ENCODE peak calls at places on chromosomes 7 and 10, in nine cellular contexts. H, Q, G, F, V, P, R, U and J are unnamed samples.

GRCh38 chr7:95396136-95397032 is at the start of gene PON3:
- DNase-seq in H (no peak), Q (no peak), G (no peak), F (no peak), V (peak; percentile 59), P (no peak), R (peak; percentile 15), U (peak; percentile 1), J (peak; percentile 90)

GRCh38 chr10:115065731-115066130 is 27.4 kb upstream of the ATRNL1 start:
- DNase-seq in H (no peak), Q (no peak), G (no peak), F (no peak), V (no peak), P (no peak), R (no peak), U (no peak), J (no peak)

GRCh38 chr10:126250045-126250444 is 138.2 kb downstream of the ADAM12 start:
- DNase-seq in H (no peak), Q (no peak), G (no peak), F (no peak), V (no peak), P (no peak), R (no peak), U (no peak), J (no peak)

GRCh38 chr10:125154529-125154928 is 5.8 kb downstream of the CTBP2 start:
- DNase-seq in H (no peak), Q (no peak), G (no peak), F (no peak), V (no peak), P (no peak), R (no peak), U (no peak), J (no peak)

GRCh38 chr10:103273026-103273425 is 3.9 kb upstream of the INA start:
- DNase-seq in H (peak; percentile 73), Q (no peak), G (peak; percentile 94), F (no peak), V (no peak), P (peak; percentile 98), R (no peak), U (no peak), J (no peak)

GRCh38 chr7:4169505-4169904 is 512.6 kb upstream of the FOXK1 start:
- DNase-seq in H (peak; percentile 20), Q (no peak), G (no peak), F (no peak), V (no peak), P (peak; percentile 1), R (no peak), U (no peak), J (no peak)

GRCh38 chr10:60846173-60846572 is 67.9 kb downstream of the CDK1 start:
- DNase-seq in H (peak; percentile 6), Q (no peak), G (no peak), F (no peak), V (no peak), P (peak; percentile 62), R (no peak), U (no peak), J (no peak)

GRCh38 chr7:822692-823276 is 9.5 kb upstream of the SUN1 start:
- DNase-seq in H (no peak), Q (no peak), G (no peak), F (no peak), V (no peak), P (no peak), R (no peak), U (no peak), J (no peak)

GRCh38 chr7:91045626-91046025 is 218.6 kb upstream of the FZD1 start:
- DNase-seq in H (no peak), Q (no peak), G (no peak), F (no peak), V (no peak), P (no peak), R (no peak), U (no peak), J (no peak)

GRCh38 chr10:1603181-1603580 is 134.1 kb downstream of the ADARB2 start:
- DNase-seq in H (no peak), Q (no peak), G (no peak), F (no peak), V (no peak), P (no peak), R (no peak), U (no peak), J (no peak)

GRCh38 chr7:120521761-120522737 is 249.1 kb downstream of the KCND2 start:
- DNase-seq in H (no peak), Q (no peak), G (no peak), F (no peak), V (no peak), P (no peak), R (no peak), U (no peak), J (peak; percentile 43)

GRCh38 chr7:50309736-50310135 is 5.2 kb downstream of the IKZF1 start:
- DNase-seq in H (no peak), Q (no peak), G (no peak), F (no peak), V (no peak), P (no peak), R (no peak), U (no peak), J (no peak)

GRCh38 chr7:33550363-33550762 is 355.0 kb upstream of the BMPER start:
- DNase-seq in H (no peak), Q (no peak), G (no peak), F (no peak), V (no peak), P (no peak), R (no peak), U (no peak), J (no peak)

GRCh38 chr7:98943336-98943735 is 65.0 kb downstream of the TRRAP start:
- DNase-seq in H (no peak), Q (no peak), G (no peak), F (no peak), V (no peak), P (no peak), R (no peak), U (no peak), J (no peak)

GRCh38 chr10:43220971-43221418 is 45.9 kb downstream of the RASGEF1A start:
- DNase-seq in H (no peak), Q (no peak), G (no peak), F (no peak), V (no peak), P (no peak), R (no peak), U (no peak), J (no peak)

GRCh38 chr10:60914676-60915075 is 29.3 kb downstream of the RHOBTB1 start:
- DNase-seq in H (no peak), Q (no peak), G (peak; percentile 90), F (no peak), V (no peak), P (peak; percentile 92), R (no peak), U (no peak), J (no peak)

GRCh38 chr10:110323503-110323902 is 18.8 kb upstream of the SMNDC1 start:
- DNase-seq in H (no peak), Q (no peak), G (peak; percentile 79), F (no peak), V (no peak), P (peak; percentile 95), R (no peak), U (no peak), J (no peak)

GRCh38 chr7:99267530-99268360 is 4.9 kb upstream of the MYH16 start:
- DNase-seq in H (peak; percentile 78), Q (no peak), G (peak; percentile 46), F (peak; percentile 77), V (no peak), P (peak; percentile 94), R (no peak), U (no peak), J (no peak)

GRCh38 chr7:23232966-23233365 is 13.6 kb upstream of the GPNMB start:
- DNase-seq in H (no peak), Q (no peak), G (no peak), F (no peak), V (no peak), P (no peak), R (no peak), U (no peak), J (no peak)

GRCh38 chr10:69045441-69046300 is 42.2 kb upstream of the SRGN start:
- DNase-seq in H (no peak), Q (no peak), G (no peak), F (no peak), V (no peak), P (peak; percentile 41), R (peak; percentile 71), U (no peak), J (no peak)

GRCh38 chr7:148303295-148304013 is 287.1 kb upstream of the C7orf33 start:
- DNase-seq in H (no peak), Q (peak; percentile 28), G (peak; percentile 12), F (peak; percentile 19), V (no peak), P (peak; percentile 14), R (no peak), U (no peak), J (no peak)

GRCh38 chr7:37234928-37235327 is 213.7 kb downstream of the ELMO1 start:
- DNase-seq in H (peak; percentile 52), Q (no peak), G (no peak), F (peak; percentile 57), V (peak; percentile 8), P (no peak), R (no peak), U (no peak), J (peak; percentile 63)

GRCh38 chr7:9874182-9874581 is 1099.5 kb upstream of the PHF14 start:
- DNase-seq in H (no peak), Q (no peak), G (no peak), F (no peak), V (no peak), P (no peak), R (no peak), U (no peak), J (no peak)

GRCh38 chr7:154975984-154976383 is 26.9 kb downstream of the PAXIP1 start:
- DNase-seq in H (no peak), Q (no peak), G (no peak), F (no peak), V (no peak), P (no peak), R (no peak), U (no peak), J (no peak)

GRCh38 chr10:21336476-21337170 is 188.9 kb downstream of the SKIDA1 start:
- DNase-seq in H (peak; percentile 91), Q (peak; percentile 17), G (peak; percentile 79), F (no peak), V (no peak), P (peak; percentile 97), R (no peak), U (peak; percentile 5), J (peak; percentile 16)

GRCh38 chr10:110163192-110163773 is 44.1 kb upstream of the MXI1 start:
- DNase-seq in H (peak; percentile 73), Q (no peak), G (no peak), F (no peak), V (peak; percentile 31), P (no peak), R (no peak), U (no peak), J (peak; percentile 89)

GRCh38 chr7:73307436-73307835 is 1.2 kb downstream of the NSUN5 start:
- DNase-seq in H (no peak), Q (no peak), G (no peak), F (no peak), V (no peak), P (no peak), R (no peak), U (no peak), J (no peak)

GRCh38 chr7:80053098-80053497 is 81.5 kb upstream of the GNAI1 start:
- DNase-seq in H (no peak), Q (peak; percentile 86), G (no peak), F (peak; percentile 40), V (no peak), P (no peak), R (no peak), U (no peak), J (peak; percentile 98)

GRCh38 chr10:239109-239508 is 103.9 kb downstream of the ZMYND11 start:
- DNase-seq in H (no peak), Q (no peak), G (no peak), F (no peak), V (peak; percentile 28), P (peak; percentile 86), R (no peak), U (no peak), J (no peak)

GRCh38 chr7:157267516-157267915 is 69.3 kb upstream of the DNAJB6 start:
- DNase-seq in H (no peak), Q (no peak), G (no peak), F (no peak), V (no peak), P (no peak), R (no peak), U (no peak), J (no peak)

GRCh38 chr10:70462349-70462984 is 16.1 kb upstream of the PALD1 start:
- DNase-seq in H (peak; percentile 38), Q (no peak), G (no peak), F (peak; percentile 97), V (peak; percentile 91), P (peak; percentile 23), R (no peak), U (no peak), J (peak; percentile 53)